ENCODE peak calls at places on chromosomes 11 and 22, in six cellular contexts. V is stomach, J is HCT116, L is H1, B is transverse colon, W is prostate gland. Z is an unnamed sample.

GRCh38 chr22:49751318-49751967 is 76.2 kb downstream of the BRD1 start:
- DNase-seq in V (peak), J (no peak), L (no peak), B (no peak), W (no peak), Z (no peak)

GRCh38 chr22:26038365-26038764 is 130.9 kb upstream of the SEZ6L start:
- DNase-seq in V (no peak), J (no peak), L (no peak), B (no peak), W (no peak), Z (no peak)

GRCh38 chr11:115712296-115712695 is 208.1 kb upstream of the CADM1 start:
- DNase-seq in V (no peak), J (no peak), L (no peak), B (no peak), W (no peak), Z (no peak)

GRCh38 chr11:35337136-35337918 is 82.0 kb downstream of the SLC1A2 start:
- DNase-seq in V (no peak), J (peak), L (no peak), B (no peak), W (peak), Z (no peak)

GRCh38 chr11:122038543-122038942 is 77.5 kb downstream of the BLID start:
- DNase-seq in V (no peak), J (no peak), L (no peak), B (no peak), W (no peak), Z (no peak)

GRCh38 chr11:8038393-8038792 is 42.6 kb upstream of the TUB start:
- DNase-seq in V (no peak), J (no peak), L (no peak), B (no peak), W (no peak), Z (peak)

GRCh38 chr22:22884010-22884887 is 3.4 kb upstream of the IGLL5 start:
- DNase-seq in V (peak), J (peak), L (no peak), B (peak), W (no peak), Z (no peak)

GRCh38 chr11:122681731-122682130 is 26.2 kb downstream of the UBASH3B start:
- DNase-seq in V (no peak), J (no peak), L (no peak), B (no peak), W (no peak), Z (no peak)

GRCh38 chr11:12756867-12757266 is 82.6 kb downstream of the TEAD1 start:
- DNase-seq in V (no peak), J (no peak), L (no peak), B (no peak), W (no peak), Z (no peak)

GRCh38 chr22:41576877-41577276 is 12.8 kb downstream of the PMM1 start:
- DNase-seq in V (peak), J (peak), L (no peak), B (peak), W (no peak), Z (no peak)

GRCh38 chr11:129295746-129296145 is 79.9 kb upstream of the BARX2 start:
- DNase-seq in V (no peak), J (no peak), L (no peak), B (no peak), W (no peak), Z (no peak)

DNA sequence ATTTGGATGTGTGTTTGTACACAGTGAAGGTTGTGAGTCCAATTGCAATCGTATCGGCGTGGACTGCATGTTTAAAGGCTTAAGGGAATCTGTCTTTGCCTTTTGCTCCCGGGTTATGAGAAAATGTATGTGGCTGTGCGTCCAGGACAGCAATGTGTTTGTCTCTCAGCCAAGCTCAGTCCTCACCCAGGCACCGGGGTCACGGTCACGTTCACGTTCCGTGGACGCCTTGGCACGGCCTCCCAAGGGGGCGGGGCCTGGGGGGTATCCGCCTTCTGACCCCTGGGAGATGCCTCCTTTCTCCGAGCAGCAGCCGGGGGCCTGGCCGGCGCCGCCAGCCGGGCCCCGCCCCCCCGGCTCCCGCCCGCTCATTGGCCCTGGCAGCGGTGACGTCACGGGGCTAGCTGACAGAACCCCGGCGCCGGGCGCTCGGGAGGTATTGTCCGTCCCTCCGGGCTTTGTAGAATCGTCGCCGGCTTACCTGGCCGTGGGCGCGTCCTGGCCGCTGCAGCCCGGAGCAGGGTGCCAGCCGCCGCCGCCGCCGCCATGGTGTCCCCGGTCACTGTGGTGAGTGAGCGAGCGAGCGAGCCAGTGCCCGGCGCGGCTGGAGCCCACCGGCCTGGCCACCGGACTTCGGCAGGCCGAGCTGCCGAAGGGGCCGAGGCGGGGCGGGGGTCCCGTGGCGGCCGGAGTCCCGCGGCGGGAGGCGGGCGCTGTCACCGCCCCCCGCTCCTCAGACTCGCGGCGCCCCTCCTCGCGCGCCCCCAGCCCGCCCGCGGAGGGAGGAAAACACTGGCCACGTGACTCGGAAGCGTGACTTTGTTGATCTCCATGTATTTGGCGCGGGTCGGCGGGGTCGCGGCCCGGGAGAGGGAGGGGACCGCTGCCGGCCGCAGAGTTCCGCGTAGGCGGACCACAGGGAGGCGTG is at the start of gene TMEM86A:
- DNase-seq in V (peak), J (peak), L (no peak), B (peak), W (peak), Z (peak)
- TF ChIP-seq POLR2A in V (no peak), J (no peak), L (no peak), B (peak), W (peak), Z (peak)

GRCh38 chr22:18112440-18112839 is 1.8 kb downstream of the TUBA8 start:
- DNase-seq in V (no peak), J (no peak), L (no peak), B (no peak), W (no peak), Z (no peak)

GRCh38 chr22:18109410-18110193 is 1.0 kb upstream of the TUBA8 start:
- DNase-seq in V (no peak), J (no peak), L (no peak), B (no peak), W (no peak), Z (no peak)

GRCh38 chr22:18110944-18111758 is 542 bp downstream of the TUBA8 start:
- DNase-seq in V (no peak), J (no peak), L (no peak), B (no peak), W (no peak), Z (no peak)

GRCh38 chr22:18111759-18112330 is 1.2 kb downstream of the TUBA8 start:
- DNase-seq in V (peak), J (no peak), L (no peak), B (no peak), W (no peak), Z (no peak)

GRCh38 chr22:18110194-18110943 is at the start of gene TUBA8:
- DNase-seq in V (peak), J (no peak), L (no peak), B (peak), W (peak), Z (peak)
- TF ChIP-seq POLR2AphosphoS5 in V (no peak), J (no peak), L (no peak), B (no peak), W (no peak), Z (no peak)

DNA sequence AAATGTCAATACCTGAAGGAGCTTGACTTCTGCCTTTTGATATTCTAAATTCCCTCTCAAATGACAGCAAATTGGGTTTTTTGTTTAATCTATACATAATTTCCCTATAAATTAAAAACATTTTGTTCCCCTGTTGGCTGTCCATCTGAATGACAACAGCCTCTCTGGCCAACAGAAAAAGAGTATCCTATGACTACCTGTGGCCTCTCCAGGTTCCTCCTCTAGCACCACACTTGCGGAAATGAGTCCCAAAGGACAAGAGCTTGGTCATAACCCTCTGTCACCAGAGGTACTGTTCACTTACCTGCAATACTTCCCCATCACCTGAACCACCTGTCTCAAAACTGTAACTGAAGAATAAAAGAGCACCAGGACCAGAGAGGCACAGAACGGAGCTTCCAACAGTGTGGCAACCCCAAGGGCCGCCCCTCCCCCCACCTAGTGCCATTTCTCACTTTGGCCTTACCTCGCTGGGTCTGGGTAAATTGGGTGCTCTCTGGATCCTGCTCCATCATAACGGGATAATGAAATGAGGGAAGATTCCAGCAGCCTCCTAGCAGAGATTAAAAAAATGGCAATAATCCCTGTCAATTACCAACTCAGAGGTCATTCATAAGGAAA is 81.5 kb downstream of the AMBRA1 start:
- DNase-seq in V (no peak), J (no peak), L (no peak), B (no peak), W (no peak), Z (no peak)
- H3K4me3 ChIP-seq in V (no peak), J (no peak), L (no peak), B (no peak), W (no peak), Z (no peak)

GRCh38 chr22:36505998-36506635 is 723 bp downstream of the FOXRED2 start:
- DNase-seq in V (no peak), J (no peak), L (no peak), B (peak), W (no peak), Z (no peak)

GRCh38 chr22:36507518-36508010 is 724 bp upstream of the FOXRED2 start:
- DNase-seq in V (no peak), J (no peak), L (no peak), B (no peak), W (no peak), Z (no peak)

GRCh38 chr22:36510966-36511881 is 4.4 kb upstream of the FOXRED2 start:
- DNase-seq in V (no peak), J (no peak), L (no peak), B (peak), W (no peak), Z (no peak)

GRCh38 chr22:36510384-36510783 is 3.5 kb upstream of the FOXRED2 start:
- DNase-seq in V (no peak), J (no peak), L (no peak), B (no peak), W (no peak), Z (no peak)

GRCh38 chr22:36506637-36507517 is at the start of gene FOXRED2:
- DNase-seq in V (peak), J (no peak), L (peak), B (peak), W (peak), Z (peak)
- TF ChIP-seq POLR2A in V (no peak), J (peak), L (no peak), B (peak), W (peak), Z (no peak)

GRCh38 chr11:99979052-99979451 is 708.0 kb upstream of the ARHGAP42 start:
- DNase-seq in V (no peak), J (no peak), L (no peak), B (no peak), W (no peak), Z (no peak)
- TF ChIP-seq POLR2AphosphoS5 in V (no peak), J (no peak), L (no peak), B (no peak), W (no peak), Z (no peak)

GRCh38 chr22:37050913-37051628 is 471 bp upstream of the KCTD17 start:
- DNase-seq in V (no peak), J (no peak), L (no peak), B (no peak), W (no peak), Z (no peak)

GRCh38 chr22:37053310-37054077 is 2.0 kb downstream of the KCTD17 start:
- DNase-seq in V (no peak), J (no peak), L (no peak), B (no peak), W (no peak), Z (no peak)

GRCh38 chr22:37054078-37054440 is 2.5 kb downstream of the KCTD17 start:
- DNase-seq in V (no peak), J (no peak), L (no peak), B (no peak), W (no peak), Z (no peak)

GRCh38 chr22:37051629-37052385 is at the start of gene KCTD17:
- DNase-seq in V (peak), J (peak), L (no peak), B (peak), W (peak), Z (peak)

GRCh38 chr22:37052386-37053309 is 1.1 kb downstream of the KCTD17 start:
- DNase-seq in V (no peak), J (no peak), L (no peak), B (no peak), W (no peak), Z (no peak)
- H3K4me3 ChIP-seq in V (peak), J (peak), L (peak), B (peak), W (peak), Z (peak)

GRCh38 chr11:708511-708910 is 2.5 kb downstream of the EPS8L2 start:
- DNase-seq in V (no peak), J (no peak), L (no peak), B (no peak), W (no peak), Z (no peak)

GRCh38 chr11:707817-708420 is 1.9 kb downstream of the EPS8L2 start:
- DNase-seq in V (peak), J (no peak), L (no peak), B (no peak), W (no peak), Z (no peak)

GRCh38 chr11:706439-706956 is 467 bp downstream of the EPS8L2 start:
- DNase-seq in V (peak), J (no peak), L (no peak), B (peak), W (peak), Z (no peak)

GRCh38 chr11:705646-706438 is at the start of gene EPS8L2:
- DNase-seq in V (peak), J (no peak), L (no peak), B (peak), W (peak), Z (no peak)

GRCh38 chr11:706957-707816 is 1.2 kb downstream of the EPS8L2 start:
- DNase-seq in V (peak), J (no peak), L (no peak), B (peak), W (peak), Z (peak)
- TF ChIP-seq POLR2A in V (no peak), J (no peak), L (no peak), B (no peak), W (peak), Z (no peak)

DNA sequence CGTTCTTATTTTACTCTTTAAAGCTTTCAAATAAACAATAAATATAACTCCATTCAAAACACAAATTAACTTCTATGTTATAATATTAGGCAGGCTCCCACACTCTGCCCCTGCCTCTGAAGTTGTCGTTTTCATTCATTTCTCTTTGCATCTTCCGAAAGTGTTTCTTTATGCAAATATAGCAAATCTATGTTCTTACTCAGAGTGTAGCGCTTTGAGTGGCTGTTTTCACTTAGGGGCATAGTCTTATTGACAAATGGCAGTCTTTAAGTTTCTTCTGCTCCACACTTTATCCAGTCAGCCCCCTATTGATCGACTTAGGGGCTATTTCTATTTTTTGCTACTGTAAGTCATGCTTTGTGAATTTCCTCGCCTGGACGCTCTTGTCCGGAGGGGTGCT is 45.3 kb upstream of the RTL6 start:
- DNase-seq in V (no peak), J (no peak), L (no peak), B (no peak), W (no peak), Z (no peak)
- TF ChIP-seq POLR2AphosphoS5 in V (no peak), J (no peak), L (no peak), B (no peak), W (no peak), Z (no peak)

GRCh38 chr11:74847895-74848294 is 99.2 kb downstream of the RNF169 start:
- DNase-seq in V (no peak), J (no peak), L (no peak), B (no peak), W (no peak), Z (no peak)

GRCh38 chr11:74846770-74847169 is 98.1 kb downstream of the RNF169 start:
- DNase-seq in V (no peak), J (no peak), L (no peak), B (no peak), W (no peak), Z (no peak)

GRCh38 chr11:74845978-74846517 is 97.4 kb downstream of the RNF169 start:
- DNase-seq in V (no peak), J (no peak), L (no peak), B (no peak), W (no peak), Z (no peak)

GRCh38 chr11:74853223-74853622 is 95.7 kb downstream of the XRRA1 start:
- DNase-seq in V (no peak), J (no peak), L (no peak), B (no peak), W (no peak), Z (no peak)

DNA sequence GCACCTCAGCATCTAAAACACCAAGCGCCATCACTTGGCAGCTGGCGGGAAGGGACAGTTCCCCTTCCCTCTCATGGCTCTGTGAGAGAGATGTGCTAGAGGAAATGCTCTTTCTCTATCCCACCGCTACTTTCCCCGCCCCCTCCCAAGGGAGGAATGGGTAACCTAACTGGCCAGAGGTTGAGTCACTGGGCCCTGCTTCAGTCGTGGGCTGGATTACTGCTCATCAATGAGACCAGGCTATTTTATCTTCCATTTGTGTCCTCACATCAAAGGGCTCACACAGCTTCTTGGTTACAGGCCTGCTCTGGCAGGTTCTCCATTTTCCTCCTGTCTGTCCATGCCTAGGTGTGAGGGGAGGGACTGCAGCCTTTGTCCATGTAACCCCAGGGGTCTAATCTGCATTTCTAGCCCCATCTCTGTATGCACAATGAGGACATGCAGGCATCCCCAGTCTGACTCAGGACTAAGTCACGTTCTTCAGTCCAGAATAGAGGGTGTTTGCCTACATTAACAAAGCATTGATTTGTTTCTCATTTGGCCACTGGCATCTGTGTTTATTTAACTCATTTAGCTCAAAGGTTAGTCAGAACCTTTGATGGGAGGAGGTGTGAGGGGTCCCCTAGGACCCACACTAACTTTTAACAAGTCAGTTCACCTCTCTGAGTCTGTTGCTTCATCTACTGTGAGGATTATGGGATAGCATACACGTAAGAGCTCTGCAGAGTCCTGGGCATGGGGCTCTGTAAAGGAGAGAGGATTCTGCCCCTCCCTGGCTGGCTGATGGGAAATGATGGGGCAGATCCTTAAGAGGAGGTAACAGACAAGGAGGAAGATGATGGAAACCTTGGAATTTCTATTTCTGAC is 99.1 kb downstream of the XRRA1 start:
- DNase-seq in V (no peak), J (no peak), L (peak), B (no peak), W (no peak), Z (no peak)
- H3K4me3 ChIP-seq in V (no peak), J (no peak), L (no peak), B (no peak), W (no peak), Z (no peak)

GRCh38 chr11:66725114-66725513 is 3.9 kb downstream of the SPTBN2 start:
- DNase-seq in V (no peak), J (no peak), L (no peak), B (no peak), W (no peak), Z (no peak)
- TF ChIP-seq POLR2A in V (no peak), J (no peak), L (no peak), B (no peak), W (no peak), Z (no peak)